ENCODE peak calls at places on chromosomes 1 and 21, in four cellular contexts. B, A, I and M are unnamed samples.

GRCh38 chr1:12029720-12030339 is 10.5 kb downstream of the MIIP start:
- DNase-seq in A (no peak), I (no peak), B (no peak), M (no peak)

GRCh38 chr1:44271646-44272045 is 58.4 kb downstream of the DMAP1 start:
- DNase-seq in B (no peak), A (no peak), I (no peak), M (no peak)

GRCh38 chr1:29255134-29255666 is 18.9 kb downstream of the PTPRU start:
- DNase-seq in I (no peak), B (no peak), A (no peak), M (no peak)

GRCh38 chr1:36579049-36579448 is 96.3 kb upstream of the CSF3R start:
- DNase-seq in I (no peak), B (no peak), A (no peak), M (no peak)

GRCh38 chr1:53888716-53889115 is 881 bp downstream of the YIPF1 start:
- DNase-seq in I (no peak), B (no peak), A (no peak), M (no peak)

GRCh38 chr1:109818351-109819325 is 54.9 kb upstream of the EPS8L3 start:
- DNase-seq in A (no peak), B (peak; percentile 79), I (peak; percentile 23), M (no peak)

GRCh38 chr1:153360592-153360991 is 2.9 kb downstream of the S100A9 start:
- DNase-seq in B (no peak), I (no peak), A (no peak), M (no peak)

GRCh38 chr1:245041058-245041698 is 113.6 kb upstream of the KIF26B start:
- DNase-seq in I (no peak), A (no peak), B (no peak), M (no peak)

GRCh38 chr1:93753766-93754763 is 72.4 kb upstream of the BCAR3 start:
- DNase-seq in B (no peak), I (peak; percentile 75), A (no peak), M (no peak)

GRCh38 chr1:215983680-215984079 is 416.6 kb downstream of the KCTD3 start:
- DNase-seq in A (no peak), I (no peak), B (no peak), M (no peak)

GRCh38 chr1:170586321-170586855 is 54.4 kb downstream of the GORAB start:
- DNase-seq in I (no peak), B (no peak), A (no peak), M (no peak)

GRCh38 chr1:118615066-118615465 is 373.1 kb downstream of the TBX15 start:
- DNase-seq in A (no peak), I (no peak), B (no peak), M (no peak)

GRCh38 chr1:38564946-38565570 is 294.5 kb downstream of the RRAGC start:
- DNase-seq in I (no peak), B (no peak), A (no peak), M (no peak)

GRCh38 chr1:41860771-41861170 is 58.0 kb downstream of the HIVEP3 start:
- DNase-seq in I (no peak), B (no peak), A (no peak), M (no peak)

GRCh38 chr1:5834477-5835178 is 157.6 kb downstream of the NPHP4 start:
- DNase-seq in B (no peak), A (no peak), I (no peak), M (no peak)

GRCh38 chr1:89865498-89866385 is 44.9 kb downstream of the LRRC8D start:
- DNase-seq in A (no peak), B (no peak), I (no peak), M (peak; percentile 24)

GRCh38 chr1:71049951-71050598 is 2.5 kb upstream of the PTGER3 start:
- DNase-seq in I (peak; percentile 64), A (no peak), B (peak; percentile 64), M (peak; percentile 74)

GRCh38 chr1:71490432-71490831 is 409.6 kb upstream of the ZRANB2 start:
- DNase-seq in B (no peak), A (no peak), I (no peak), M (no peak)

GRCh38 chr1:243364866-243365265 is 109.0 kb downstream of the SDCCAG8 start:
- DNase-seq in A (no peak), B (no peak), I (no peak), M (no peak)

GRCh38 chr1:234515411-234515810 is 36.4 kb upstream of the TARBP1 start:
- DNase-seq in I (no peak), A (no peak), B (no peak), M (no peak)

GRCh38 chr1:149877211-149877946 is 22.0 kb upstream of the BOLA1 start:
- DNase-seq in A (no peak), B (no peak), I (no peak), M (no peak)

GRCh38 chr1:226702318-226702956 is 36.6 kb downstream of the ITPKB start:
- DNase-seq in B (no peak), I (no peak), A (no peak), M (no peak)

GRCh38 chr1:154736840-154737239 is 128.9 kb upstream of the ADAR start:
- DNase-seq in A (no peak), I (no peak), B (peak; percentile 36), M (no peak)

GRCh38 chr1:180103819-180104218 is 50.9 kb upstream of the QSOX1 start:
- DNase-seq in B (no peak), I (no peak), A (no peak), M (no peak)

GRCh38 chr1:63487336-63488065 is 35.5 kb downstream of the ITGB3BP start:
- DNase-seq in B (no peak), I (no peak), A (no peak), M (no peak)

GRCh38 chr1:178653091-178653490 is 72.0 kb upstream of the RALGPS2 start:
- DNase-seq in I (no peak), B (no peak), A (no peak), M (no peak)

GRCh38 chr1:47230692-47231313 is 1.2 kb downstream of the TAL1 start:
- DNase-seq in B (peak; percentile 45), A (no peak), I (no peak), M (no peak)

GRCh38 chr21:44065428-44065827 is 41.8 kb upstream of the PWP2 start:
- DNase-seq in A (no peak), I (no peak), B (no peak), M (no peak)

GRCh38 chr1:192707978-192708547 is 72.1 kb downstream of the RGS13 start:
- DNase-seq in I (peak; percentile 16), B (no peak), A (no peak), M (no peak)

GRCh38 chr1:226308723-226309397 is at the start of gene LIN9:
- DNase-seq in B (peak; percentile 92), I (peak; percentile 77), A (peak; percentile 95), M (peak; percentile 95)

GRCh38 chr1:66728021-66728420 is 24.2 kb upstream of the DYNLT5 start:
- DNase-seq in A (no peak), I (no peak), B (no peak), M (no peak)

GRCh38 chr1:167120899-167121298 is 27.0 kb downstream of the STYXL2 start:
- DNase-seq in I (no peak), B (no peak), A (no peak), M (no peak)

GRCh38 chr1:11845641-11846335 is 1.8 kb downstream of the NPPA start:
- DNase-seq in B (peak; percentile 58), I (peak; percentile 18), A (no peak), M (no peak)

GRCh38 chr1:18513995-18514394 is 33.3 kb downstream of the KLHDC7A start:
- DNase-seq in B (no peak), A (no peak), I (no peak), M (no peak)

GRCh38 chr1:18511469-18511997 is 30.8 kb downstream of the KLHDC7A start:
- DNase-seq in I (no peak), A (peak; percentile 33), B (no peak), M (no peak)

GRCh38 chr1:18512883-18513282 is 32.2 kb downstream of the KLHDC7A start:
- DNase-seq in A (no peak), I (no peak), B (no peak), M (no peak)

GRCh38 chr1:18516473-18516872 is 35.7 kb downstream of the KLHDC7A start:
- DNase-seq in B (no peak), A (no peak), I (no peak), M (no peak)

GRCh38 chr1:18515120-18515667 is 34.5 kb downstream of the KLHDC7A start:
- DNase-seq in I (peak; percentile 20), A (no peak), B (no peak), M (no peak)
- TF ChIP-seq ELF4 in I (no peak), A (no peak), B (no peak), M (no peak)

GRCh38 chr1:55309786-55310516 is 94.8 kb upstream of the USP24 start:
- DNase-seq in B (no peak), A (no peak), I (no peak), M (no peak)

GRCh38 chr1:55311979-55312378 is 96.8 kb upstream of the USP24 start:
- DNase-seq in I (no peak), A (no peak), B (no peak), M (no peak)

GRCh38 chr1:55309053-55309452 is 93.9 kb upstream of the USP24 start:
- DNase-seq in B (no peak), I (no peak), A (no peak), M (no peak)

GRCh38 chr1:55311057-55311631 is 96.0 kb upstream of the USP24 start:
- DNase-seq in I (no peak), A (no peak), B (no peak), M (no peak)

GRCh38 chr1:55310517-55310927 is 95.4 kb upstream of the USP24 start:
- DNase-seq in A (no peak), I (no peak), B (no peak), M (no peak)
- TF ChIP-seq ELF4 in A (no peak), I (no peak), B (no peak), M (no peak)

DNA sequence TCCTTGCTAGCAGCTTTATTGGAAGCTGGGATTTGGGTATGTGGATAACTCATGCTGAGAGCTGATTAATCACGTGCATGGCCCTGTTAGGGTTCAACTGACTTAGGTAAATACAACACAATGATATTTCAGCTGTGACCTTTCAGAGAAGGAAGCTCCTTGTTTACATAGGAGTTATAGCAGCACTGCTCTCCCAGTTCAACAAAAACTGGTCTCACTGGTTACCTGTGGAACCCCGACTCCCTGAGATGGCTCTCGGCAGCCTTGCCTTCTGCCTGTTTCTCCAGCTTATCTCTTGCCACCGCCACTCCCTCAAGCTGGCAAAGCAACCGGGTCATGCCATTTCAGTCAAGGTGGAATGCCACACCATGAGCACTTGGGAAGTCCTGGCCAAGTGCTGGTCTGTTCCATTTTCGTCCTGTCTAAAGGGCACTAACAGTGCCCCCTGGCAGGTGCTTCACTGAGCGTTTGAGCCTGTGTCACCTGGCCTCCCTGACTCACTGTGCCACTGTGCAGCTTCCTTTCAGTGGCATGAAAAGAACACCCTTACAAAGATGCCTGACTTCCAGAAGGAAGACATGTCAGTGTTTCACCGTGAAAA is 31.6 kb downstream of the DOP1B start:
- DNase-seq in A (no peak), I (peak; percentile 50), B (no peak), M (no peak)
- TF ChIP-seq ELF4 in A (no peak), I (no peak), B (no peak), M (no peak)

GRCh38 chr1:114282751-114283403 is 129.2 kb upstream of the SYT6 start:
- DNase-seq in I (peak; percentile 80), A (peak; percentile 91), B (peak; percentile 89), M (peak; percentile 94)
- TF ChIP-seq ELF4 in I (no peak), A (no peak), B (no peak), M (no peak)